ENCODE peak calls at places on chromosomes 13 and 19, in six cellular contexts. F is fibroblast of lung, X is neuronal stem cell, M is mesenchymal stem cell, T is Karpas-422, D is OCI-LY7. R is an unnamed sample.

GRCh38 chr19:34957830-34958751 is 5.9 kb downstream of the ZNF792 start:
- DNase-seq in M (no peak), D (no peak), F (no peak), T (no peak), X (no peak), R (no peak)

GRCh38 chr13:40273173-40274000 is 393.1 kb downstream of the FOXO1 start:
- DNase-seq in F (no peak), T (no peak), X (no peak), M (no peak), D (no peak), R (no peak)

GRCh38 chr19:34261335-34262109 is 7.2 kb downstream of the GARRE1 start:
- DNase-seq in T (no peak), M (no peak), F (no peak), D (no peak), X (no peak), R (no peak)

GRCh38 chr19:47280183-47280797 is 5.6 kb downstream of the INAFM1 start:
- DNase-seq in T (peak; percentile 84), M (peak; percentile 26), F (no peak), X (no peak), D (peak; percentile 49), R (peak; percentile 46)

GRCh38 chr19:37654118-37654517 is 1.1 kb downstream of the ZFP30 start:
- DNase-seq in T (no peak), F (no peak), X (no peak), D (no peak), M (no peak), R (no peak)

GRCh38 chr19:55579766-55580621 is 654 bp downstream of the ZNF579 start:
- DNase-seq in X (no peak), M (peak; percentile 63), D (peak; percentile 46), F (peak; percentile 49), T (peak; percentile 71), R (peak; percentile 56)

GRCh38 chr13:75180805-75181455 is 301.0 kb downstream of the TBC1D4 start:
- DNase-seq in T (no peak), M (peak; percentile 18), D (no peak), X (no peak), F (peak; percentile 51), R (no peak)

GRCh38 chr13:20848944-20849343 is 53.6 kb downstream of the XPO4 start:
- DNase-seq in X (no peak), D (no peak), F (peak; percentile 35), T (no peak), M (peak; percentile 15), R (no peak)

GRCh38 chr13:42561752-42562467 is 12.0 kb upstream of the TNFSF11 start:
- DNase-seq in X (no peak), M (peak; percentile 43), D (no peak), T (no peak), F (no peak), R (no peak)

GRCh38 chr13:31545616-31546015 is 193.7 kb upstream of the RXFP2 start:
- DNase-seq in F (no peak), M (no peak), X (no peak), T (no peak), D (no peak), R (no peak)

GRCh38 chr19:44869728-44870470 is 21.2 kb upstream of the TOMM40 start:
- DNase-seq in X (no peak), T (no peak), F (peak; percentile 70), D (no peak), M (peak; percentile 53), R (no peak)

GRCh38 chr19:56119585-56119978 is 1.5 kb downstream of the ZNF787 start:
- DNase-seq in M (peak; percentile 49), D (no peak), T (no peak), F (no peak), X (no peak), R (no peak)

GRCh38 chr13:110869805-110870706 is 44.8 kb downstream of the ANKRD10 start:
- DNase-seq in M (peak; percentile 100), F (peak; percentile 100), X (no peak), T (no peak), D (no peak), R (peak; percentile 46)

GRCh38 chr13:111972261-111972780 is 94.6 kb upstream of the SOX1 start:
- DNase-seq in X (no peak), T (no peak), F (no peak), M (no peak), D (no peak), R (peak; percentile 21)

GRCh38 chr13:90551253-90551652 is 796.2 kb upstream of the MIR17HG start:
- DNase-seq in D (no peak), T (no peak), F (no peak), M (no peak), X (no peak), R (no peak)

GRCh38 chr13:77574076-77574475 is 38.6 kb downstream of the SCEL start:
- DNase-seq in M (no peak), F (no peak), X (no peak), D (no peak), T (no peak), R (no peak)
- H3K4me3 ChIP-seq in M (no peak overlapping the region), F (no peak overlapping the region), X (no peak overlapping the region), D (no peak overlapping the region), T (no peak overlapping the region), R (no peak overlapping the region)

GRCh38 chr13:27559714-27560113 is 60.6 kb downstream of the LNX2 start:
- DNase-seq in X (no peak), F (no peak), D (no peak), M (no peak), T (no peak), R (no peak)
- H3K4me2 ChIP-seq in X (no peak overlapping the region), F (no peak overlapping the region), D (no peak overlapping the region), M (no peak overlapping the region), T (no peak overlapping the region), R (no peak overlapping the region)

DNA sequence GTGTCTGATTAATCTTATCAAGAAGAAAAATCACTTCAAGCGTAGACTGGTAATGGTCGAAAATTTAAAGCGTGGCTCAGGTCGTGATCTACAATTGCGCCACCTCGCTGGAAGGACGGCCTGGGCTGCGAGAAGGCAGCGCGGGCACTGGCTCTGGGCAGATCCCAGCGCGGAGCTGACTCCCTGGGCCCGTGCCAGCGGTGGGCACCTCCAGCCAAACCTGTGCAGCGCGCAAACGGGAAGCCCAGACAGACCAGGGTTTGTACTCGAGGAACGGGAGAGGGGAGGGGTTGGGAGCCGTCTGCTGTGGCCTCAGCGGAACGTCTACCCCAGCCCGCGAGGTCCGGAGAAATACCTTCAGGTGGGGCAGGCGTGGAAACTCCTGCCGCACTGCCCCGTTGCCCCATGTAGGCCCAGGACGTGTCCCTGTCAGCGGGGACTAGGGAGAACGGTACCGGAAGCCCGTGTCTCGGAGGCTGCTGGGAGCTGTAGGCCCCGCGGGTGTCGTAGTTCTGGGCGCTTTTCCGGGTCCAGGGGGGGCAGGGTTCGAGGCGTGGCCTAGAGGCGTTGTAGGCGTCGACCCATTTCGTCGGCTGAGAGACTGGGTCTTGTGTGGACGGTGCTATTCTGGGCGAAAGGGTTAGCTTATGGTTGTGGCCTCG is 21.1 kb downstream of the ZNF274 start:
- DNase-seq in X (no peak), T (no peak), F (peak; percentile 32), D (no peak), M (no peak), R (no peak)
- H3K4me3 ChIP-seq in X (no peak overlapping the region), T (no peak overlapping the region), F (no peak overlapping the region), D (no peak overlapping the region), M (peak overlapping the region; percentile 52), R (no peak overlapping the region)

GRCh38 chr19:10305139-10305806 is 4.3 kb downstream of the ZGLP1 start:
- DNase-seq in D (no peak), T (no peak), M (no peak), X (no peak), F (no peak), R (no peak)

GRCh38 chr19:10306327-10306726 is 3.3 kb downstream of the ZGLP1 start:
- DNase-seq in T (no peak), D (no peak), M (no peak), F (no peak), X (no peak), R (no peak)

GRCh38 chr19:10309423-10309822 is at the start of gene ZGLP1:
- DNase-seq in T (no peak), D (no peak), M (no peak), X (no peak), F (no peak), R (no peak)
- H3K4me2 ChIP-seq in T (no peak within 1 kb of the TSS), D (no peak within 1 kb of the TSS), M (no peak within 1 kb of the TSS), X (no peak within 1 kb of the TSS), F (no peak within 1 kb of the TSS), R (no peak within 1 kb of the TSS)

DNA sequence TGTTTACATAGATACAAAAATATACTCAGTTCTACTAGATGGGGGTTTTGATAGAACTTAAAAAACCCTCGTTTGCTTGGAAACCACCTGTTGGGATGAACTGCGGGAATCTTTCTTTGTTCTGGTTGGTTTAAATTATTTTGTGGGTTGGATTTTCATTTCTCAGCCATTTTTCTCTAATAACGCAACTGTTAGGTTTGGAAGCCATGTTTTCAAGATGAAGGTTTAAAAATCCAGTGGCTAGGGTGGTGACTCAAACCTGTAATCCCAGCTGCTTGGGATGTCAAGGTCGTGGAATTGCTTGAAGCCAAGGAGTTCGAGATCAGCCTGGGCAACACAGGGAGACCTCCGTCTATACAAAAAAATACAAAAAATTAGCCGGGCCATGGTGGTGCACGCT is 1.6 kb downstream of the URI1 start:
- DNase-seq in M (peak; percentile 15), T (no peak), D (no peak), X (no peak), F (no peak), R (no peak)
- H3K4me3 ChIP-seq in M (peak overlapping the region; percentile 99), T (peak overlapping the region; percentile 81), D (peak overlapping the region; percentile 78), X (peak overlapping the region; percentile 77), F (peak overlapping the region; percentile 92), R (peak overlapping the region; percentile 91)

GRCh38 chr19:4550018-4550417 is 9.5 kb downstream of the SEMA6B start:
- DNase-seq in D (no peak), F (no peak), T (no peak), M (no peak), X (no peak), R (no peak)
- H3K4me2 ChIP-seq in D (no peak overlapping the region), F (no peak overlapping the region), T (no peak overlapping the region), M (no peak overlapping the region), X (no peak overlapping the region), R (no peak overlapping the region)

GRCh38 chr13:109779876-109780516 is 6.4 kb downstream of the IRS2 start:
- DNase-seq in X (no peak), T (no peak), M (no peak), D (no peak), F (no peak), R (no peak)

GRCh38 chr13:109776575-109776974 is 9.8 kb downstream of the IRS2 start:
- DNase-seq in T (no peak), X (no peak), D (no peak), F (no peak), M (no peak), R (no peak)

GRCh38 chr13:109779074-109779473 is 7.3 kb downstream of the IRS2 start:
- DNase-seq in F (no peak), M (no peak), T (no peak), X (no peak), D (peak; percentile 25), R (no peak)

GRCh38 chr13:109780880-109781383 is 5.5 kb downstream of the IRS2 start:
- DNase-seq in M (no peak), T (no peak), F (no peak), X (no peak), D (no peak), R (no peak)

GRCh38 chr13:109778102-109778542 is 8.3 kb downstream of the IRS2 start:
- DNase-seq in D (no peak), T (no peak), M (peak; percentile 54), X (no peak), F (no peak), R (peak; percentile 29)
- H3K4me3 ChIP-seq in D (no peak overlapping the region), T (no peak overlapping the region), M (no peak overlapping the region), X (no peak overlapping the region), F (no peak overlapping the region), R (no peak overlapping the region)

R was measured in neural progenitor cell.